ENCODE peak calls at places on chromosome 12, in seven cellular contexts. K is HFFc6; F is T-helper 17 cell; X is stimulated activated naive CD8-positive, alpha-beta T cell treated with anti-CD3 and anti-CD28 coated beads, Interleukin-15, amount 100 ng/mL, for 72 hours; N is astrocyte of the spinal cord; J is smooth muscle cell of the brain vasculature; P is hypothalamus. W is an unnamed sample.

GRCh38 chr12:21502164-21502496 is 541 bp downstream of the GOLT1B start:
- DNase-seq in K (peak; percentile 23), F (peak; percentile 16), X (no peak), N (peak; percentile 36), J (peak; percentile 9), P (no peak), W (no peak)

GRCh38 chr12:1851126-1851791 is 30.9 kb downstream of the LRTM2 start:
- DNase-seq in K (peak; percentile 61), F (no peak), X (no peak), N (peak; percentile 49), J (no peak), P (no peak), W (no peak)

GRCh38 chr12:101935769-101936741 is 58.7 kb downstream of the DRAM1 start:
- DNase-seq in K (peak; percentile 88), F (no peak), X (no peak), N (peak; percentile 86), J (peak; percentile 56), P (no peak), W (no peak)

GRCh38 chr12:132451172-132451835 is 38.6 kb upstream of the FBRSL1 start:
- DNase-seq in K (no peak), F (no peak), X (no peak), N (no peak), J (no peak), P (no peak), W (no peak)

GRCh38 chr12:59823535-59823934 is 227.7 kb downstream of the SLC16A7 start:
- DNase-seq in K (peak; percentile 17), F (no peak), X (no peak), N (no peak), J (no peak), P (no peak), W (no peak)

GRCh38 chr12:124321556-124322270 is 26.8 kb downstream of the RFLNA start:
- DNase-seq in K (peak; percentile 16), F (no peak), X (no peak), N (peak; percentile 19), J (no peak), P (no peak), W (no peak)

GRCh38 chr12:64782181-64782580 is 23.0 kb upstream of the GNS start:
- DNase-seq in K (no peak), F (no peak), X (no peak), N (no peak), J (no peak), P (no peak), W (no peak)

GRCh38 chr12:68794653-68795253 is 13.2 kb upstream of the MDM2 start:
- DNase-seq in K (peak; percentile 73), F (no peak), X (no peak), N (peak; percentile 63), J (no peak), P (no peak), W (no peak)

GRCh38 chr12:116861331-116861730 is 19.9 kb downstream of the HRK start:
- DNase-seq in K (peak; percentile 50), F (no peak), X (no peak), N (peak; percentile 48), J (no peak), P (peak; percentile 34), W (no peak)

W was measured in H1.